ENCODE peak calls at places on chromosomes 7 and 10, in nine cellular contexts. R is astrocyte of the spinal cord, N is cardiac fibroblast, O is AG10803, F is AG09309, Z is AG04449, W is HepG2, S is fibroblast of the aortic adventitia, I is cardiac muscle cell. D is an unnamed sample.

GRCh38 chr7:151570366-151570915 is 50.7 kb upstream of the RHEB start:
- DNase-seq in S (peak), R (peak), N (peak), O (peak), I (peak), Z (no peak), F (no peak), W (no peak), D (no peak)

GRCh38 chr10:123327450-123327849 is 173.2 kb downstream of the BUB3 start:
- DNase-seq in Z (no peak), I (no peak), R (no peak), N (no peak), O (no peak), W (no peak), S (no peak), F (no peak), D (no peak)

GRCh38 chr10:95341716-95342130 is 50.9 kb upstream of the PDLIM1 start:
- DNase-seq in I (peak), F (peak), O (peak), R (peak), N (peak), W (peak), S (no peak), Z (peak), D (no peak)

GRCh38 chr10:45420453-45421192 is 46.6 kb downstream of the ALOX5 start:
- DNase-seq in I (peak), N (peak), S (peak), Z (no peak), W (no peak), R (peak), O (peak), F (no peak), D (peak)

GRCh38 chr7:20435305-20435704 is 104.6 kb downstream of the ITGB8 start:
- DNase-seq in S (peak), N (peak), R (no peak), I (peak), Z (no peak), F (peak), W (no peak), O (peak), D (no peak)

GRCh38 chr7:148397985-148398384 is 192.6 kb upstream of the C7orf33 start:
- DNase-seq in I (no peak), F (no peak), W (no peak), Z (no peak), S (no peak), O (no peak), N (no peak), R (no peak), D (no peak)

GRCh38 chr7:149637911-149638565 is 135.3 kb downstream of the ZNF467 start:
- DNase-seq in Z (no peak), S (no peak), F (no peak), O (no peak), N (no peak), W (no peak), I (no peak), R (no peak), D (no peak)

GRCh38 chr10:5625992-5626777 is 40.2 kb downstream of the ASB13 start:
- DNase-seq in N (no peak), F (no peak), Z (no peak), R (no peak), I (no peak), O (no peak), W (no peak), S (no peak), D (peak)

GRCh38 chr10:119616879-119617580 is 20.3 kb upstream of the TIAL1 start:
- DNase-seq in W (peak), Z (no peak), N (peak), S (peak), O (peak), R (no peak), F (no peak), I (peak), D (no peak)

GRCh38 chr7:121187676-121188075 is 141.1 kb upstream of the WNT16 start:
- DNase-seq in N (no peak), S (peak), R (peak), F (peak), O (peak), I (peak), W (no peak), Z (no peak), D (no peak)

GRCh38 chr10:31353574-31353973 is 34.6 kb downstream of the ZEB1 start:
- DNase-seq in S (peak), I (peak), F (peak), Z (no peak), O (peak), R (peak), N (peak), W (peak), D (peak)

GRCh38 chr10:60029441-60029840 is 123.1 kb upstream of the CCDC6 start:
- DNase-seq in N (no peak), O (no peak), Z (no peak), R (no peak), I (no peak), S (no peak), F (no peak), W (no peak), D (no peak)

GRCh38 chr7:10708447-10708846 is 265.2 kb upstream of the PHF14 start:
- DNase-seq in I (no peak), S (no peak), O (no peak), R (no peak), F (no peak), W (peak), Z (no peak), N (no peak), D (peak)

GRCh38 chr7:97043281-97043680 is 18.6 kb upstream of the DLX5 start:
- DNase-seq in I (no peak), F (no peak), Z (peak), S (no peak), O (peak), R (no peak), W (no peak), N (no peak), D (no peak)

GRCh38 chr7:131829911-131830310 is 273.5 kb upstream of the PODXL start:
- DNase-seq in W (no peak), O (no peak), N (no peak), Z (no peak), F (no peak), I (no peak), R (no peak), S (no peak), D (no peak)

GRCh38 chr7:73830618-73830871 is 251 bp upstream of the CLDN4 start:
- DNase-seq in O (no peak), I (no peak), Z (no peak), F (no peak), W (no peak), S (no peak), R (no peak), N (no peak), D (no peak)

GRCh38 chr7:106312906-106313305 is 28.1 kb upstream of the NAMPT start:
- DNase-seq in R (no peak), S (no peak), Z (no peak), W (no peak), O (no peak), I (no peak), F (no peak), N (no peak), D (peak)

GRCh38 chr10:94104316-94105060 is 110.8 kb downstream of the PLCE1 start:
- DNase-seq in I (no peak), F (no peak), Z (no peak), R (peak), W (peak), O (no peak), S (no peak), N (peak), D (no peak)

GRCh38 chr7:1290262-1291039 is 57.8 kb downstream of the UNCX start:
- DNase-seq in F (peak), N (peak), R (no peak), S (peak), I (peak), Z (no peak), W (no peak), O (peak), D (no peak)

GRCh38 chr10:75926763-75927162 is 495.3 kb downstream of the LRMDA start:
- DNase-seq in Z (no peak), N (no peak), I (peak), W (no peak), S (no peak), R (no peak), F (no peak), O (no peak), D (no peak)

GRCh38 chr7:801940-802364 is 30.3 kb upstream of the SUN1 start:
- DNase-seq in F (no peak), N (no peak), S (no peak), R (no peak), O (no peak), W (no peak), Z (no peak), I (no peak), D (no peak)

GRCh38 chr7:29019275-29019820 is 61.2 kb upstream of the TRIL start:
- DNase-seq in R (no peak), W (no peak), Z (no peak), S (peak), N (peak), F (no peak), I (peak), O (peak), D (no peak)

GRCh38 chr10:102172288-102172687 is 20.1 kb downstream of the NOLC1 start:
- DNase-seq in R (no peak), W (no peak), S (no peak), O (no peak), F (no peak), Z (no peak), I (no peak), N (no peak), D (no peak)

GRCh38 chr7:55288070-55288824 is 76.9 kb upstream of the LANCL2 start:
- DNase-seq in Z (no peak), F (no peak), R (no peak), I (peak), S (no peak), O (no peak), W (no peak), N (peak), D (no peak)

GRCh38 chr7:105014725-105015630 is 973 bp downstream of the KMT2E start:
- DNase-seq in Z (no peak), S (peak), O (peak), F (no peak), W (peak), I (peak), R (peak), N (peak), D (no peak)

GRCh38 chr7:74454948-74455804 is 1.5 kb downstream of the GTF2IRD1 start:
- DNase-seq in O (no peak), N (no peak), I (no peak), R (no peak), S (no peak), W (peak), F (no peak), Z (no peak), D (peak)

GRCh38 chr10:3452234-3452633 is 279.7 kb upstream of the PITRM1 start:
- DNase-seq in F (peak), S (peak), I (peak), R (peak), O (peak), Z (peak), N (peak), W (no peak), D (no peak)
- H3K4me3 ChIP-seq in F (no peak), S (no peak), I (no peak), R (no peak), O (peak), Z (peak), N (no peak), W (no peak), D (no peak)

GRCh38 chr7:48105045-48105444 is 16.0 kb downstream of the UPP1 start:
- DNase-seq in F (no peak), W (no peak), R (no peak), Z (no peak), S (no peak), O (no peak), I (no peak), N (no peak), D (no peak)

GRCh38 chr7:48101352-48101751 is 12.3 kb downstream of the UPP1 start:
- DNase-seq in O (no peak), F (no peak), N (no peak), Z (no peak), S (no peak), I (no peak), R (no peak), W (no peak), D (no peak)

GRCh38 chr7:48099781-48100180 is 10.7 kb downstream of the UPP1 start:
- DNase-seq in Z (no peak), R (no peak), W (no peak), I (no peak), S (no peak), F (no peak), O (no peak), N (no peak), D (no peak)

GRCh38 chr7:48102530-48102929 is 13.5 kb downstream of the UPP1 start:
- DNase-seq in S (no peak), N (no peak), I (no peak), F (no peak), Z (no peak), O (no peak), R (no peak), W (no peak), D (no peak)

GRCh38 chr7:48101880-48102448 is 12.9 kb downstream of the UPP1 start:
- DNase-seq in N (no peak), Z (no peak), O (no peak), W (peak), S (no peak), F (no peak), R (no peak), I (no peak), D (no peak)
- TF ChIP-seq CTCF in N (peak), Z (peak), O (peak), W (peak), S (peak), F (peak), R (peak), I (peak), D (peak)

GRCh38 chr10:69816536-69816935 is 14.8 kb downstream of the COL13A1 start:
- DNase-seq in I (no peak), W (no peak), S (no peak), Z (no peak), O (no peak), F (no peak), R (no peak), N (no peak), D (no peak)
- H3K4me3 ChIP-seq in I (no peak), W (no peak), S (no peak), Z (no peak), O (no peak), F (no peak), R (no peak), N (no peak), D (no peak)

GRCh38 chr7:102300643-102301211 is 14.1 kb downstream of the SH2B2 start:
- DNase-seq in I (peak), Z (no peak), W (no peak), F (no peak), N (peak), R (no peak), S (no peak), O (no peak), D (no peak)
- TF ChIP-seq CTCF in I (peak), Z (peak), W (no peak), F (no peak), N (no peak), R (peak), S (no peak), O (no peak), D (no peak)

GRCh38 chr10:133258066-133258817 is 18.4 kb downstream of the ADAM8 start:
- DNase-seq in O (no peak), N (no peak), Z (no peak), I (no peak), R (no peak), F (no peak), W (no peak), S (no peak), D (peak)

GRCh38 chr10:133259603-133259992 is 17.1 kb downstream of the ADAM8 start:
- DNase-seq in W (no peak), O (no peak), R (no peak), F (no peak), I (no peak), N (no peak), S (no peak), Z (no peak), D (no peak)

GRCh38 chr10:133255323-133255722 is 17.7 kb downstream of the VENTX start:
- DNase-seq in W (no peak), S (no peak), I (no peak), F (no peak), N (no peak), R (no peak), O (no peak), Z (no peak), D (no peak)

GRCh38 chr10:133258818-133259602 is 17.7 kb downstream of the ADAM8 start:
- DNase-seq in O (peak), F (peak), R (peak), W (peak), S (peak), Z (peak), N (peak), I (peak), D (no peak)

DNA sequence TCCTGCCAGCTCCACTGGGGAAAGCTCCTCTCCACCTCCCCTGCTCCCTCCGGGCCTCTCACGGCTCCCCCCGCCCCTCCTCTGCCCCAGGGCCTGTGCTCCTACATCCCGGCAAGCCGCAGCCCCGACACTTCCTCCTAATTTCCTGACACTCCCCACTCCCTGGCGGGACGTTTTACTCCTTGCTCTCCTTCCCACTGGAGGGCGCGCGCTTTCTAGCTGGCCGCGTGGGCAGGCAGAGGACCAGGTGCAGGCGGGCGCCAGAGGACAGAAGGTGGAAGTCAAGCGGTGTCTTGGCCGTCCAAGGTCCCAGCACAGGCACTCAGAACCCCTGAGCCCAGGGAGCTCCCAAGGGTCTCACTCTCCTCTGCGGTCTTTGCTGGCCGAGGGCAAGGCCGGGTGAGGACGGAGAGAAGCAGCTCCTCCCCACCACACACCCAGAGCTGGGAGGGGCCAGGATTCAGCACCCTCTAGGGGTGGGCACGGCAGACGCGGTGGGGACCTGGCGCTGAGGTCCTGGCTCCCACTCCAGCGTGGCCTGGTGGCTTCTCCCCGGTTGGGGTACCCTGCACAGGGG is 19.1 kb downstream of the ADAM8 start:
- DNase-seq in Z (no peak), N (peak), S (peak), I (peak), W (no peak), F (no peak), R (peak), O (peak), D (peak)
- H3K4me3 ChIP-seq in Z (no peak), N (no peak), S (no peak), I (no peak), W (peak), F (no peak), R (no peak), O (no peak), D (peak)

DNA sequence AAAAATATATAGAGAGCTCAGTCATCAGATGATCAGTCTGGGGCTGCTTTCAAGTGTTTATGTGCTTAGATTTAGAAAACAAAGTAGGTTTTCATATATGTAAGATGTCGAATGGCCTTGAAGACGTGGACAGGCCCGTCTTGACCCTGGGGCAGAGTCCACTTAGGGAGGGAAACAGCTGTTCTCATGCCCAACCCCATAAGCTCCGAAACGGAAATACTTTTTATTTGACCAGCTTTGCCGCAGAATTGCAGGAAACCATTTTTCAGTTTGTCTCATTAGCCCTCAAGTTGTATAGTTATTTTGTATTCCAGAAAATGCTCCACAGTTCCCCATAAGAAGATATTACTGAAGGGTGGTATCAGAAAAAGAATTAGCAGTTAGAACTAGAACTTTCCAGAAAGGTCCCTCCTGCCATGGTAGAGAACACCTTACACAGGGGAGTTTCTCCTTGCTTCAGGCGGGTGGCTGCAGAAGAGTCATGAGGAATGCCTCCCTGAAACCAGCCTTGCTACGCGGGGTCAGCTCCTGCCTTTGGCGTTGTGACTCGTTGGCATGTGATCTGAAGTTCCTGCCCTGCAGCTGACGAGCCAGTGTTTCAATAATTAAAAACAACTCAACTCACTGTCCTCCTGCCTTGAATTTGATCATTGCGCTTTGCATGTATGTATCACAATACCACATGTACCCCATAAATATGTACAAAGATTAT is 192.7 kb downstream of the CELF2 start:
- DNase-seq in Z (no peak), W (no peak), I (no peak), F (no peak), N (no peak), R (no peak), O (no peak), S (no peak), D (no peak)
- TF ChIP-seq CTCF in Z (no peak), W (no peak), I (no peak), F (no peak), N (no peak), R (no peak), O (no peak), S (no peak), D (no peak)

GRCh38 chr7:128104109-128104742 is 73.0 kb upstream of the LRRC4 start:
- DNase-seq in N (peak), W (no peak), I (peak), R (no peak), S (peak), F (no peak), O (peak), Z (no peak), D (no peak)
- H3K4me3 ChIP-seq in N (peak), W (peak), I (peak), R (peak), S (peak), F (peak), O (peak), Z (peak), D (no peak)

GRCh38 chr10:22986771-22987542 is 59.1 kb downstream of the ARMC3 start:
- DNase-seq in N (peak), O (peak), W (peak), Z (no peak), F (peak), R (peak), S (peak), I (peak), D (peak)
- TF ChIP-seq CTCF in N (peak), O (peak), W (peak), Z (peak), F (peak), R (peak), S (peak), I (peak), D (peak)

DNA sequence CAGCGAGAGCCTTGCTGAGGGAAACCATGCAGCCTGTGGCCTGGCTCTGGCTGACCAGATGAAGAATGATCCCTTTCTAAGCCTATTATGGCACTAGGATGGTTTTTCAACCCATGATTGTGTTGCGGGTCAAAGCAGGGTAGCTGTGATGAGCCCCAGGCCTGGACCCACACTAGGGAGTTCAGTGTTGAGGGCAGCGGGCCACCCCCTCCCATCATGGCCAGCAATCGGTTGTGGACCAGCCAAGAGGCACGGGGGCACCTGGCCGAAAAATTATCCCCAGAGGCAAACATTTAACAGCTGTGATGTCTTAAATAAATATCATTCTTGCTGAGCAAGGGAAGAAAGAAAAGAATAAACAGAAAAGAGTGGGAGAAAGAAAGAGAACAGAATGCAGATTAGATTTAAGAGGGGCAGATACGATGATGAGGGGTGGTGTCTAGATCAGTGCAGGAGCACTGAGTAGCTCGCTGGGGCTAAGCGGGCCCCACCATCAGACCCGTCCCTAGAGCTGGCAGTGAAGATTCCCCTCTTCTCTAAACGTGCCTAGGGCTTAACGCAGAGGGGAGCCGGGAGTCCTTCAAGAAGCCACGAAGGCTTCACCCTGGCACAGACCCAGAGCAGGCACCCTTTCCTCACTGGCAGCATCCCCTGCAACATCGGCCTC is 82.7 kb downstream of the SLC37A3 start:
- DNase-seq in S (no peak), N (no peak), I (no peak), F (no peak), Z (no peak), W (no peak), O (no peak), R (no peak), D (no peak)
- H3K4me3 ChIP-seq in S (peak), N (no peak), I (no peak), F (peak), Z (no peak), W (peak), O (peak), R (no peak), D (peak)

GRCh38 chr7:128361463-128362441 is at the start of gene PRRT4:
- DNase-seq in O (no peak), I (peak), F (no peak), Z (no peak), W (no peak), S (no peak), N (peak), R (no peak), D (no peak)
- TF ChIP-seq CTCF in O (no peak), I (peak), F (no peak), Z (no peak), W (no peak), S (no peak), N (peak), R (peak), D (no peak)